ENCODE peak calls at places on chromosome 14, in ten cellular contexts. Y is adipocyte; D is aorta; M is NCI-H345; W is iPS-NIHi11; F is right cardiac atrium; R is retinal pigment epithelial cell; A is stimulated activated CD8-positive, alpha-beta memory T cell treated with anti-CD3 and anti-CD28 coated beads, Interleukin-4, amount 100 ng/mL, for 4 hours; H is esophagus squamous epithelium; G is HFFc6. K is an unnamed sample.
A peak's percentile ranks its signal among the peaks of the same experiment; 100 is the strongest.

GRCh38 chr14:92951912-92952471 is 29.0 kb downstream of the CHGA start:
- DNase-seq in W (peak; percentile 96), R (no peak), F (peak; percentile 76), G (peak; percentile 38), M (peak; percentile 74), D (peak; percentile 86), Y (peak; percentile 82), H (no peak), A (peak; percentile 59), K (peak; percentile 83)

GRCh38 chr14:35050652-35051051 is 4.6 kb downstream of the FAM177A1 start:
- DNase-seq in H (no peak), R (no peak), G (peak; percentile 49), F (no peak), A (no peak), M (no peak), D (no peak), W (no peak), Y (peak; percentile 66), K (no peak)

GRCh38 chr14:59060841-59061240 is 127.6 kb upstream of the DAAM1 start:
- DNase-seq in D (no peak), M (no peak), W (no peak), R (no peak), G (no peak), Y (peak; percentile 15), A (no peak), H (no peak), F (no peak), K (no peak)

GRCh38 chr14:104401785-104402184 is 177.8 kb upstream of the C14orf180 start:
- DNase-seq in W (no peak), H (no peak), D (no peak), Y (no peak), G (no peak), M (no peak), A (no peak), R (no peak), F (no peak), K (no peak)

GRCh38 chr14:58941666-58942065 is 246.8 kb upstream of the DAAM1 start:
- DNase-seq in Y (peak; percentile 62), M (no peak), A (no peak), F (no peak), H (no peak), W (no peak), G (peak; percentile 6), D (no peak), R (peak; percentile 52), K (no peak)

GRCh38 chr14:68888025-68888850 is 90.9 kb downstream of the ACTN1 start:
- DNase-seq in F (no peak), D (no peak), M (no peak), Y (no peak), H (no peak), W (no peak), R (no peak), G (no peak), A (no peak), K (no peak)

GRCh38 chr14:91897121-91897701 is 29.9 kb upstream of the TC2N start:
- DNase-seq in H (no peak), A (no peak), W (peak; percentile 35), Y (peak; percentile 94), G (peak; percentile 34), D (peak; percentile 90), M (peak; percentile 32), F (peak; percentile 72), R (peak; percentile 81), K (no peak)

GRCh38 chr14:73472182-73473114 is 14.1 kb upstream of the NUMB start:
- DNase-seq in G (peak; percentile 73), Y (peak; percentile 85), W (peak; percentile 69), F (no peak), D (no peak), A (no peak), R (no peak), M (peak; percentile 74), H (no peak), K (peak; percentile 67)

GRCh38 chr14:99342906-99343305 is 70.9 kb upstream of the BCL11B start:
- DNase-seq in H (no peak), R (no peak), F (no peak), D (peak; percentile 39), M (no peak), G (no peak), A (no peak), W (no peak), Y (no peak), K (no peak)

GRCh38 chr14:77882098-77882497 is 82.2 kb downstream of the ADCK1 start:
- DNase-seq in F (peak; percentile 38), W (no peak), A (no peak), H (no peak), G (no peak), Y (no peak), R (no peak), D (no peak), M (peak; percentile 95), K (peak; percentile 93)

GRCh38 chr14:104926619-104927431 is 2.1 kb downstream of the PLD4 start:
- DNase-seq in A (no peak), M (no peak), D (no peak), G (no peak), R (no peak), H (no peak), F (no peak), W (no peak), Y (no peak), K (no peak)

GRCh38 chr14:65948302-65948701 is 535.8 kb downstream of the FUT8 start:
- DNase-seq in M (no peak), Y (no peak), R (no peak), H (no peak), D (no peak), G (no peak), F (no peak), W (no peak), A (no peak), K (no peak)

GRCh38 chr14:71139058-71139946 is 232.0 kb downstream of the PCNX1 start:
- DNase-seq in D (peak; percentile 59), H (no peak), M (peak; percentile 55), A (peak; percentile 14), G (peak; percentile 31), W (peak; percentile 85), Y (peak; percentile 79), R (no peak), F (peak; percentile 37), K (peak; percentile 21)

GRCh38 chr14:85437143-85437542 is 92.8 kb upstream of the FLRT2 start:
- DNase-seq in G (peak; percentile 46), R (peak; percentile 94), W (no peak), D (no peak), Y (peak; percentile 15), F (no peak), A (no peak), H (no peak), M (no peak), K (no peak)

GRCh38 chr14:103107941-103108748 is 13.6 kb downstream of the EXOC3L4 start:
- DNase-seq in G (no peak), W (peak; percentile 28), D (no peak), R (no peak), H (no peak), A (no peak), Y (no peak), M (no peak), F (no peak), K (no peak)

GRCh38 chr14:42193426-42193766 is 586.7 kb downstream of the LRFN5 start:
- DNase-seq in G (no peak), A (no peak), D (no peak), F (no peak), Y (no peak), W (no peak), R (no peak), H (no peak), M (no peak), K (no peak)

GRCh38 chr14:104788873-104789663 is 6.5 kb downstream of the AKT1 start:
- DNase-seq in G (no peak), Y (no peak), W (no peak), H (no peak), F (peak; percentile 13), M (no peak), R (no peak), A (no peak), D (no peak), K (no peak)

GRCh38 chr14:59225281-59225680 is 36.8 kb downstream of the DAAM1 start:
- DNase-seq in D (no peak), H (no peak), W (no peak), Y (no peak), A (no peak), F (no peak), G (no peak), M (no peak), R (no peak), K (no peak)

GRCh38 chr14:52917732-52918131 is 33.1 kb downstream of the FERMT2 start:
- DNase-seq in G (no peak), M (no peak), R (no peak), Y (peak; percentile 82), A (no peak), H (no peak), F (no peak), D (no peak), W (no peak), K (no peak)

GRCh38 chr14:23034498-23035302 is at the start of gene PSMB5:
- DNase-seq in A (peak; percentile 78), R (peak; percentile 95), W (peak; percentile 95), M (no peak), G (peak; percentile 93), D (peak; percentile 93), H (no peak), F (peak; percentile 91), Y (peak; percentile 97), K (no peak)

GRCh38 chr14:77475432-77476115 is 17.7 kb downstream of the AHSA1 start:
- DNase-seq in G (no peak), W (no peak), Y (no peak), M (no peak), R (no peak), F (no peak), A (no peak), H (no peak), D (no peak), K (no peak)

GRCh38 chr14:69056389-69056788 is 77.3 kb upstream of the ACTN1 start:
- DNase-seq in W (peak; percentile 74), R (no peak), G (peak; percentile 51), M (no peak), H (no peak), D (no peak), A (no peak), Y (peak; percentile 35), F (no peak), K (peak; percentile 46)

GRCh38 chr14:67514650-67515385 is 18.3 kb upstream of the PLEKHH1 start:
- DNase-seq in D (peak; percentile 69), Y (peak; percentile 73), F (peak; percentile 23), A (no peak), W (peak; percentile 67), M (peak; percentile 45), H (no peak), R (no peak), G (no peak), K (peak; percentile 55)

GRCh38 chr14:51529731-51530130 is 122.0 kb upstream of the FRMD6 start:
- DNase-seq in H (no peak), F (no peak), A (no peak), G (no peak), M (no peak), W (no peak), Y (no peak), D (no peak), R (no peak), K (no peak)

GRCh38 chr14:53851394-53852056 is 105.1 kb downstream of the BMP4 start:
- DNase-seq in F (no peak), D (no peak), W (no peak), A (no peak), R (no peak), Y (peak; percentile 63), M (no peak), G (peak; percentile 24), H (no peak), K (no peak)

GRCh38 chr14:21748869-21749303 is 75.3 kb upstream of the OR4E1 start:
- DNase-seq in F (peak; percentile 14), D (no peak), G (no peak), H (no peak), Y (peak; percentile 52), A (no peak), M (peak; percentile 46), W (peak; percentile 55), R (no peak), K (no peak)

GRCh38 chr14:38425324-38425976 is 169.6 kb upstream of the CLEC14A start:
- DNase-seq in Y (no peak), G (no peak), H (no peak), F (no peak), M (no peak), R (no peak), W (no peak), D (no peak), A (no peak), K (no peak)

GRCh38 chr14:74661726-74662450 is 49.9 kb upstream of the LTBP2 start:
- DNase-seq in W (no peak), H (no peak), Y (no peak), M (no peak), A (no peak), F (peak; percentile 71), G (no peak), R (no peak), D (peak; percentile 62), K (no peak)

K was measured in COR-L47.